ENCODE peak calls at places on chromosomes 13 and 19, in four cellular contexts. G is IMR-90, D is neural progenitor cell, Q is HCT116. V is an unnamed sample.

GRCh38 chr19:42092350-42092749 is 16.4 kb downstream of the ZNF574 start:
- DNase-seq in D (no peak), G (no peak), Q (no peak), V (peak; percentile 66)

GRCh38 chr13:25046274-25046984 is 49.5 kb upstream of the PABPC3 start:
- DNase-seq in D (peak; percentile 72), G (no peak), Q (no peak), V (no peak)

GRCh38 chr19:10230155-10230903 is 802 bp downstream of the S1PR2 start:
- DNase-seq in G (peak; percentile 58), Q (no peak), D (peak; percentile 84), V (peak; percentile 44)

GRCh38 chr13:73991884-73992283 is 142.3 kb downstream of the KLF12 start:
- DNase-seq in Q (no peak), G (no peak), D (no peak), V (peak; percentile 48)

GRCh38 chr13:50069255-50069654 is 54.0 kb downstream of the KCNRG start:
- DNase-seq in Q (no peak), D (no peak), G (peak; percentile 52), V (no peak)

GRCh38 chr13:33249066-33249465 is 36.5 kb downstream of the STARD13 start:
- DNase-seq in D (no peak), G (peak; percentile 81), Q (peak; percentile 13), V (no peak)

GRCh38 chr19:10899171-10899653 is 27.9 kb downstream of the CARM1 start:
- DNase-seq in Q (no peak), G (no peak), D (no peak), V (no peak)

GRCh38 chr19:30924670-30925069 is 424.6 kb downstream of the TSHZ3 start:
- DNase-seq in Q (no peak), G (no peak), D (no peak), V (no peak)

GRCh38 chr19:32351807-32352630 is 6.6 kb downstream of the ZNF507 start:
- DNase-seq in G (peak; percentile 69), D (no peak), Q (no peak), V (no peak)

GRCh38 chr19:34364830-34365462 is at the start of gene GPI:
- DNase-seq in Q (no peak), G (peak; percentile 24), D (peak; percentile 72), V (peak; percentile 66)

GRCh38 chr13:99969934-99970760 is 1.4 kb downstream of the ZIC5 start:
- DNase-seq in D (peak; percentile 92), Q (peak; percentile 66), G (no peak), V (peak; percentile 72)

GRCh38 chr13:99970761-99971575 is 599 bp downstream of the ZIC5 start:
- DNase-seq in G (no peak), Q (no peak), D (peak; percentile 87), V (peak; percentile 37)

GRCh38 chr13:99967884-99968520 is 3.6 kb downstream of the ZIC5 start:
- DNase-seq in D (peak; percentile 57), Q (no peak), G (no peak), V (no peak)

GRCh38 chr13:99968521-99969367 is 2.8 kb downstream of the ZIC5 start:
- DNase-seq in Q (no peak), G (no peak), D (peak; percentile 70), V (no peak)

DNA sequence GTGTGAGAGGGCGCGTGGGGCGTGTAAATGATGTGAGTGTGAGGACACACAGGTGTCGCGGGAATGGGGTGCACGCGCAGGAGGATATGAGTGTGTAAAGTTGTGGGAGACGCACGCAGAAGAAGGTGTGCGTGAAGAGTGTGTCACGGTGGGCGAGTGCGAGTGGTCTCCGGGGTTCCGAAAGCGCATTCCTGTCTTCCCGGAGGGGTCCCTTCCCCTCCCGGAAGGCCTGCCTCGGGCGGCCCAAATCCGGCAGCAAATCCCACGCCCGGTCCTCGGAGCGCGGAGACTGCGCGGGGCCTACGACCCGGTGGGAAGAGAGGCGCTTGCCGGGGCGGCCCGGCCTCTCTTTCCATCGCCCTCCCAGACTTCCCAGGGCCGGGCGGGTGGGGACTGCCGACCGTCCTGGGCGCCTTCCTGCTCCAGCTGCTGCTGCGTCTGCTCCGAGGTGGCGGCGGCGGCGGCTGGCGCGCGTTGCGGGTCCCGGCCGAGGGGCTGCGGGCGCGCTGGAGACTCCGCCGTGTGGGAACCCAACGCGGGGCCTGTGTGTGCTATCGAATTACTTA is 2.1 kb downstream of the ZIC5 start:
- DNase-seq in D (peak; percentile 58), Q (no peak), G (no peak), V (no peak)
- H2AFZ ChIP-seq in D (no peak overlapping the region), Q (no peak overlapping the region), G (no peak overlapping the region), V (peak overlapping the region; percentile 44)

GRCh38 chr13:30545320-30545719 is 72.4 kb upstream of the USPL1 start:
- DNase-seq in Q (no peak), G (no peak), D (no peak), V (no peak)
- H2AFZ ChIP-seq in Q (no peak overlapping the region), G (no peak overlapping the region), D (no peak overlapping the region), V (no peak overlapping the region)

DNA sequence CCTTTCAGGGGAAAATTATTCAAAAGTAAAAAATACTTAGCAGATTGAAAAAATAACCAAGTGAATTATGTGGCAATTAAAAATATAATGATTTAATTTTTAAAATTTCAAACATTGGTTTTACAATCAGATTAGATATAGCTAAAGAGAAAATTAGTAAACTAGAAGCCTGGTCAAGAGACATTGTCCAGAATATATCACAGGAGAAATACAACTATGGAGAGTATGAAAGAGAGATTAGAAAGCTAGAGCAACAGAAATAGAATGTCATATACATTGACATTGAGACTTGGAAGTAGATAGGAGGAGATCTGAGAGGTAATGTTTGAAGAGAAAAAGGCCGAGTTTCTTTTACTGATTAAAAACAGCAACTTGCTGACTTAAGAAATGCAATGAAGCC is 476.4 kb upstream of the SLC10A2 start:
- DNase-seq in Q (no peak), G (no peak), D (no peak), V (no peak)
- H2AFZ ChIP-seq in Q (no peak overlapping the region), G (no peak overlapping the region), D (no peak overlapping the region), V (no peak overlapping the region)

GRCh38 chr19:44055870-44056269 is 4.0 kb downstream of the ZNF223 start:
- DNase-seq in G (no peak), Q (no peak), D (no peak), V (no peak)

GRCh38 chr19:44050740-44051653 is 839 bp upstream of the ZNF223 start:
- DNase-seq in Q (no peak), D (no peak), G (no peak), V (no peak)

DNA sequence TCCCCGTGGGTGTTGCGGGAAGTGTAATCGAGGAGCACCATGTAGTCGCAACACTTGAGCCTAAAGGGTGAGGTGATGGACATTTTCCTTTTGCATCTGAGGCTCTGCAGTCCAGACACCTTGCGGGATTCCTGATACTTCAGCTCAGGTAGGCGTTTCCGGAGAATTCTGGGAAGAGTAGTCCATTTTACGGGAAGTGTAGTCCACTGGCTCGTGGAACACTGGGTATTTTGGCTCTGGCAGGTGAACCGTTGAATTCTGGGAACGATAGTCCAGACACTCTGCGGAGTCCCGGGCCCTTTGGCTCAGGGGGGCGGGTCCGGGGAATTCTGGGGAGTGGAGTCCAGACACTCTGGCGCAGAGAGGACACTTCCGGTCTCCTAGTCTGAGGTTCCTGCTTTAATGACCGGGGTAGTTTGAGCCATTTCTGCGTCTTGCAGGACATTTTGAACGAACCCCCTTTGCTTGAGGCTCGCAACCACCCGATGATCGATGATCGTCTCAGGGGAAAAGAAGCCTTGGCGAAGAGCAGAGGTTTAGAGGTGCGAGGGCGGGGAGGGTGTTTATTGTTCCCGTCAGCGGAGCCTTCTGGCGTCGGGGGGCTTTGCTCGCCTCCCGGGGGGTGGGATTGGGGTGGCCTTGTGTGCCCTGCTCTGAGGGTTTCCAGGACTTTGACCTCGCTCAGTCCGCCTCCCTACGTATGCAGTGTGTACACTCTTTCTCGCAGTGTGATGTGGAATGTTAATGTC is at the start of gene ZNF223:
- DNase-seq in G (peak; percentile 89), Q (no peak), D (peak; percentile 94), V (peak; percentile 82)
- H2AFZ ChIP-seq in G (peak within 1 kb of the TSS; percentile 97), Q (no peak within 1 kb of the TSS), D (peak within 1 kb of the TSS; percentile 99), V (peak within 1 kb of the TSS; percentile 93)

DNA sequence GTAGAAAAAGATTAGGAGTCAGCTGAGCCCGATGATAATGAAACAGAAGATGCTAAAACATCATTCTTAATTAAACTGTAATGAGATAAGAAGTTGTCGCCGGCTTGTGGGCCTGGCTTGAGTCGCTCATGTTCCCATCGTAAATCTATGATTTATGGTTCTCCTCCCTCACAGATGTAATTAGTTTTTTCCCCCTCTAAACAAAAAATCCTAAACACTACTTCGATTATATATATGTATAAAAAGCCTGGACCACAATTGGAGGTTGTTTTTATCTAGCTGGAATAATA is 151.3 kb downstream of the PTPRS start:
- DNase-seq in G (no peak), Q (no peak), D (no peak), V (no peak)
- H2AFZ ChIP-seq in G (no peak overlapping the region), Q (no peak overlapping the region), D (no peak overlapping the region), V (no peak overlapping the region)

GRCh38 chr19:45900661-45901431 is 1.6 kb downstream of the MYPOP start:
- DNase-seq in G (no peak), Q (no peak), D (no peak), V (no peak)
- H2AFZ ChIP-seq in G (peak overlapping the region; percentile 99), Q (no peak overlapping the region), D (no peak overlapping the region), V (no peak overlapping the region)

GRCh38 chr19:5680083-5680436 is 256 bp downstream of the MICOS13 start:
- DNase-seq in Q (no peak), D (peak; percentile 48), G (peak; percentile 21), V (no peak)
- H2AFZ ChIP-seq in Q (no peak overlapping the region), D (peak overlapping the region; percentile 23), G (peak overlapping the region; percentile 97), V (peak overlapping the region; percentile 94)

GRCh38 chr19:40390084-40390742 is at the start of gene HIPK4:
- DNase-seq in G (no peak), Q (no peak), D (no peak), V (no peak)
- H2AFZ ChIP-seq in G (no peak within 1 kb of the TSS), Q (no peak within 1 kb of the TSS), D (no peak within 1 kb of the TSS), V (no peak within 1 kb of the TSS)

DNA sequence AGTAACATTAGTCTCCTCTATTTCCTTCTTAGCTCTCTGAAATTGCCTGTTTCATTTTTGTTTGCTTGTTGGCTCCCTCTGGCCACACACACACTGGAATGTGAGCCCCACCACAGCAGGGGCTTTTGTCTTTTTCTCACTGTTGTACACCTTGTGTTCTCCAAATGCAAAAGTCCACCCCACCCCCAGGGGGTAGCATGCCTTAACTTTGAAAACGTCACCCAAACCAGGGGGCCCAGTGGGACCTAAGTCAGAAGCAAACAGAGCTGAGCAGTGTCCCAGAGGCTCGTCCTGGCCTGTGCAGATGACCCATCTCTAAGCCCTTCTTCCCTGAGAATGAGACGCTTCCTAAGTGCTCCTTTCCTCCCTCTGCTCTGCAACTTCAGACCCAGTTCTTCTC is 614.1 kb downstream of the UQCRFS1 start:
- DNase-seq in Q (no peak), G (no peak), D (no peak), V (no peak)
- H2AFZ ChIP-seq in Q (no peak overlapping the region), G (no peak overlapping the region), D (no peak overlapping the region), V (no peak overlapping the region)

V was measured in DND-41.